ENCODE peak calls at places on chromosomes 2 and 18, in eight cellular contexts. Q is HTR-8/SVneo, O is hepatocyte, K is amniotic stem cell, E is AG09309, D is H9, W is GM18507, Y is T-helper 2 cell. R is an unnamed sample.

GRCh38 chr18:45012286-45012685 is 331.6 kb downstream of the SETBP1 start:
- DNase-seq in O (no peak), E (no peak), Q (no peak), K (no peak), D (no peak), Y (no peak), W (no peak), R (no peak)

GRCh38 chr2:64594563-64594989 is 59.1 kb downstream of the SERTAD2 start:
- DNase-seq in K (no peak), W (no peak), Q (no peak), O (no peak), Y (no peak), D (no peak), E (peak), R (no peak)

GRCh38 chr2:179049546-179050311 is at the start of gene CCDC141:
- DNase-seq in D (no peak), O (peak), Q (no peak), E (no peak), K (no peak), Y (no peak), W (no peak), R (peak)

GRCh38 chr2:62423883-62424458 is 82.0 kb downstream of the TMEM17 start:
- DNase-seq in Y (no peak), K (no peak), E (no peak), D (no peak), Q (no peak), W (no peak), O (no peak), R (no peak)

GRCh38 chr2:40062381-40062780 is 283.3 kb upstream of the THUMPD2 start:
- DNase-seq in Y (no peak), E (no peak), D (no peak), Q (no peak), K (no peak), O (no peak), W (no peak), R (no peak)

GRCh38 chr2:230944123-230944653 is 19.1 kb upstream of the GPR55 start:
- DNase-seq in W (no peak), Q (no peak), O (no peak), E (no peak), K (no peak), Y (peak), D (no peak), R (peak)

GRCh38 chr2:25177369-25177641 is 8.9 kb upstream of the POMC start:
- DNase-seq in O (no peak), K (no peak), Q (no peak), D (no peak), Y (no peak), W (no peak), E (no peak), R (no peak)

GRCh38 chr2:231300722-231301076 is 94.8 kb upstream of the B3GNT7 start:
- DNase-seq in E (no peak), O (no peak), Q (no peak), Y (no peak), K (no peak), D (no peak), W (no peak), R (no peak)

GRCh38 chr2:191109888-191110287 is 40.9 kb downstream of the STAT4 start:
- DNase-seq in Y (no peak), E (no peak), W (no peak), D (no peak), Q (no peak), K (no peak), O (no peak), R (no peak)

GRCh38 chr2:101899871-101900270 is 91.9 kb upstream of the IL1R2 start:
- DNase-seq in Y (no peak), E (no peak), W (no peak), D (no peak), K (no peak), O (no peak), Q (no peak), R (no peak)

GRCh38 chr2:96089356-96090180 is 26.8 kb downstream of the ADRA2B start:
- DNase-seq in W (no peak), K (no peak), Y (no peak), O (no peak), Q (no peak), D (peak), E (no peak), R (no peak)

GRCh38 chr2:17901246-17901645 is 22.8 kb downstream of the KCNS3 start:
- DNase-seq in E (no peak), O (no peak), Y (no peak), D (no peak), W (no peak), Q (no peak), K (no peak), R (no peak)

GRCh38 chr2:1750270-1750934 is 6.1 kb upstream of the PXDN start:
- DNase-seq in K (no peak), Y (no peak), E (no peak), O (no peak), Q (no peak), D (no peak), W (no peak), R (no peak)

GRCh38 chr2:222960126-222960525 is 91.9 kb upstream of the KCNE4 start:
- DNase-seq in D (no peak), Y (no peak), Q (no peak), O (no peak), W (no peak), E (no peak), K (no peak), R (peak)

GRCh38 chr2:86673976-86674670 is 46.0 kb upstream of the RMND5A start:
- DNase-seq in E (no peak), Y (no peak), O (no peak), D (no peak), Q (no peak), K (no peak), W (no peak), R (no peak)

GRCh38 chr2:204655101-204655500 is 109.8 kb downstream of the PARD3B start:
- DNase-seq in W (no peak), Y (no peak), O (no peak), K (no peak), E (peak), D (no peak), Q (no peak), R (no peak)

GRCh38 chr2:205709319-205709718 is 27.0 kb downstream of the NRP2 start:
- DNase-seq in K (no peak), W (no peak), O (no peak), Y (no peak), Q (no peak), D (no peak), E (no peak), R (no peak)

GRCh38 chr2:219537657-219538487 is 5.7 kb downstream of the CHPF start:
- DNase-seq in W (no peak), E (no peak), K (no peak), Q (no peak), D (peak), Y (no peak), O (no peak), R (no peak)

GRCh38 chr18:75285876-75286275 is 75.3 kb downstream of the TSHZ1 start:
- DNase-seq in O (no peak), D (no peak), Y (no peak), W (no peak), Q (no peak), E (no peak), K (no peak), R (no peak)

R was measured in GM12878.